ENCODE peak calls at places on chromosomes 6 and 20, in nine cellular contexts. O, R, Z, J, A, L, M, F and Q are unnamed samples.

GRCh38 chr6:44253307-44254101 is 3.8 kb downstream of the SLC35B2 start:
- DNase-seq in O (no peak), R (peak; percentile 67), Z (peak; percentile 57), J (peak; percentile 52), A (peak; percentile 68), L (no peak), M (peak; percentile 53), F (peak; percentile 69), Q (peak; percentile 52)

GRCh38 chr6:2793491-2794151 is 28.4 kb downstream of the WRNIP1 start:
- DNase-seq in O (no peak), R (no peak), Z (no peak), J (no peak), A (no peak), L (no peak), M (no peak), F (no peak), Q (no peak)

GRCh38 chr20:38221041-38221589 is 39.4 kb downstream of the KIAA1755 start:
- DNase-seq in O (peak; percentile 29), R (peak; percentile 79), Z (peak; percentile 73), J (peak; percentile 35), A (peak; percentile 90), L (no peak), M (peak; percentile 66), F (peak; percentile 63), Q (peak; percentile 43)

GRCh38 chr6:12132351-12133222 is 120.5 kb downstream of the HIVEP1 start:
- DNase-seq in O (no peak), R (no peak), Z (no peak), J (no peak), A (no peak), L (no peak), M (no peak), F (no peak), Q (no peak)

GRCh38 chr20:4153661-4154238 is 138.4 kb upstream of the RNF24 start:
- DNase-seq in O (no peak), R (no peak), Z (no peak), J (no peak), A (no peak), L (no peak), M (no peak), F (no peak), Q (no peak)

GRCh38 chr6:14811760-14812428 is 434.0 kb upstream of the JARID2 start:
- DNase-seq in O (no peak), R (no peak), Z (no peak), J (peak; percentile 69), A (no peak), L (no peak), M (no peak), F (peak; percentile 34), Q (no peak)

GRCh38 chr6:98117072-98117471 is 717.3 kb upstream of the POU3F2 start:
- DNase-seq in O (no peak), R (no peak), Z (no peak), J (no peak), A (no peak), L (no peak), M (no peak), F (no peak), Q (no peak)

GRCh38 chr6:401239-401993 is 9.9 kb downstream of the IRF4 start:
- DNase-seq in O (no peak), R (no peak), Z (no peak), J (no peak), A (no peak), L (no peak), M (no peak), F (no peak), Q (no peak)

GRCh38 chr20:57247292-57247975 is 19.0 kb downstream of the BMP7 start:
- DNase-seq in O (no peak), R (no peak), Z (no peak), J (no peak), A (no peak), L (no peak), M (no peak), F (no peak), Q (no peak)

GRCh38 chr6:22147983-22148797 is 148.6 kb downstream of the PRL start:
- DNase-seq in O (no peak), R (no peak), Z (peak; percentile 83), J (peak; percentile 58), A (no peak), L (peak; percentile 57), M (peak; percentile 88), F (peak; percentile 29), Q (no peak)

GRCh38 chr20:48599106-48599747 is 228.6 kb downstream of the PREX1 start:
- DNase-seq in O (no peak), R (no peak), Z (no peak), J (no peak), A (no peak), L (no peak), M (no peak), F (no peak), Q (no peak)

GRCh38 chr6:169795196-169795595 is 43.8 kb downstream of the ERMARD start:
- DNase-seq in O (no peak), R (no peak), Z (no peak), J (no peak), A (no peak), L (no peak), M (no peak), F (no peak), Q (no peak)

GRCh38 chr6:4164456-4164855 is 29.1 kb upstream of the ECI2 start:
- DNase-seq in O (no peak), R (no peak), Z (no peak), J (no peak), A (no peak), L (no peak), M (no peak), F (no peak), Q (no peak)

GRCh38 chr6:149925253-149925973 is 2.5 kb upstream of the RAET1G start:
- DNase-seq in O (no peak), R (no peak), Z (peak; percentile 17), J (no peak), A (no peak), L (no peak), M (peak; percentile 16), F (no peak), Q (no peak)

GRCh38 chr20:63097336-63097831 is 90.6 kb upstream of the BHLHE23 start:
- DNase-seq in O (no peak), R (no peak), Z (no peak), J (no peak), A (no peak), L (no peak), M (no peak), F (no peak), Q (no peak)

GRCh38 chr6:38182426-38182825 is 362.9 kb downstream of the ZFAND3 start:
- DNase-seq in O (no peak), R (no peak), Z (no peak), J (no peak), A (no peak), L (no peak), M (no peak), F (no peak), Q (no peak)

GRCh38 chr6:3786131-3786530 is 34.6 kb upstream of the PXDC1 start:
- DNase-seq in O (no peak), R (no peak), Z (no peak), J (no peak), A (no peak), L (no peak), M (no peak), F (no peak), Q (no peak)

GRCh38 chr20:49790077-49790798 is 22.4 kb upstream of the SLC9A8 start:
- DNase-seq in O (no peak), R (no peak), Z (no peak), J (peak; percentile 88), A (no peak), L (no peak), M (peak; percentile 67), F (no peak), Q (no peak)

GRCh38 chr6:34901930-34902329 is 12.9 kb downstream of the ANKS1A start:
- DNase-seq in O (no peak), R (no peak), Z (peak; percentile 63), J (peak; percentile 48), A (no peak), L (peak; percentile 62), M (no peak), F (no peak), Q (no peak)

GRCh38 chr6:44073612-44074382 is 53.5 kb downstream of the MRPL14 start:
- DNase-seq in O (no peak), R (no peak), Z (no peak), J (no peak), A (peak; percentile 66), L (no peak), M (no peak), F (no peak), Q (no peak)

GRCh38 chr20:6502219-6502618 is 265.3 kb upstream of the BMP2 start:
- DNase-seq in O (no peak), R (no peak), Z (peak; percentile 23), J (no peak), A (no peak), L (no peak), M (peak; percentile 6), F (no peak), Q (no peak)

GRCh38 chr6:10259676-10260075 is 155.2 kb downstream of the TFAP2A start:
- DNase-seq in O (no peak), R (no peak), Z (no peak), J (peak; percentile 20), A (no peak), L (no peak), M (no peak), F (no peak), Q (no peak)

GRCh38 chr20:61765871-61766654 is 299.6 kb downstream of the TAF4 start:
- DNase-seq in O (no peak), R (no peak), Z (no peak), J (no peak), A (no peak), L (no peak), M (no peak), F (no peak), Q (no peak)

GRCh38 chr6:5361371-5361770 is 100.1 kb downstream of the FARS2 start:
- DNase-seq in O (no peak), R (no peak), Z (peak; percentile 23), J (no peak), A (no peak), L (peak; percentile 61), M (peak; percentile 96), F (peak; percentile 9), Q (no peak)

GRCh38 chr6:36120979-36121706 is 9.2 kb upstream of the MAPK13 start:
- DNase-seq in O (no peak), R (peak; percentile 35), Z (peak; percentile 71), J (no peak), A (no peak), L (peak; percentile 70), M (peak; percentile 73), F (peak; percentile 42), Q (no peak)

GRCh38 chr6:129659590-129660345 is 50.2 kb downstream of the ARHGAP18 start:
- DNase-seq in O (no peak), R (no peak), Z (peak; percentile 46), J (no peak), A (peak; percentile 66), L (no peak), M (no peak), F (peak; percentile 61), Q (no peak)

GRCh38 chr6:3247255-3248146 is 11.2 kb upstream of the PSMG4 start:
- DNase-seq in O (no peak), R (no peak), Z (peak; percentile 62), J (peak; percentile 92), A (peak; percentile 81), L (peak; percentile 74), M (peak; percentile 53), F (peak; percentile 82), Q (no peak)

GRCh38 chr6:114520976-114521375 is 178.2 kb upstream of the HS3ST5 start:
- DNase-seq in O (no peak), R (no peak), Z (peak; percentile 3), J (no peak), A (no peak), L (no peak), M (no peak), F (no peak), Q (no peak)

GRCh38 chr20:36149469-36149868 is 5.1 kb upstream of the EPB41L1 start:
- DNase-seq in O (no peak), R (no peak), Z (no peak), J (no peak), A (peak; percentile 39), L (no peak), M (no peak), F (no peak), Q (no peak)

GRCh38 chr20:56519551-56519950 is 5.0 kb upstream of the FAM209A start:
- DNase-seq in O (no peak), R (no peak), Z (no peak), J (no peak), A (no peak), L (no peak), M (no peak), F (no peak), Q (no peak)

GRCh38 chr6:56642366-56643261 is at the start of gene DST:
- DNase-seq in O (no peak), R (no peak), Z (peak; percentile 65), J (peak; percentile 92), A (no peak), L (peak; percentile 78), M (peak; percentile 55), F (peak; percentile 78), Q (no peak)